ENCODE peak calls at places on chromosomes 3 and 15, in six cellular contexts. One of them, this sample, is unnamed.
A peak's percentile ranks its signal among the peaks of the same experiment; 100 is the strongest.

GRCh38 chr15:67157779-67158366 is 92.5 kb downstream of the SMAD3 start:
- DNase-seq in cardiac fibroblast: no peak
- DNase-seq in tibial artery: peak; percentile 25
- DNase-seq in fibroblast of the aortic adventitia: no peak
- DNase-seq in BE2C: no peak
- DNase-seq in heart right ventricle: no peak
- DNase-seq in this sample: no peak

GRCh38 chr3:159919873-159920272 is 68.8 kb upstream of the IL12A start:
- DNase-seq in cardiac fibroblast: peak; percentile 38
- DNase-seq in tibial artery: no peak
- DNase-seq in fibroblast of the aortic adventitia: peak; percentile 56
- DNase-seq in BE2C: no peak
- DNase-seq in heart right ventricle: no peak
- DNase-seq in this sample: peak; percentile 70

GRCh38 chr3:158701666-158702065 is 29.2 kb upstream of the LXN start:
- DNase-seq in cardiac fibroblast: no peak
- DNase-seq in tibial artery: no peak
- DNase-seq in fibroblast of the aortic adventitia: no peak
- DNase-seq in BE2C: no peak
- DNase-seq in heart right ventricle: no peak
- DNase-seq in this sample: no peak

GRCh38 chr3:8386221-8386620 is 115.4 kb upstream of the LMCD1 start:
- DNase-seq in cardiac fibroblast: no peak
- DNase-seq in tibial artery: no peak
- DNase-seq in fibroblast of the aortic adventitia: no peak
- DNase-seq in BE2C: no peak
- DNase-seq in heart right ventricle: no peak
- DNase-seq in this sample: peak; percentile 5

GRCh38 chr15:85707519-85708338 is 87.0 kb downstream of the KLHL25 start:
- DNase-seq in cardiac fibroblast: peak; percentile 76
- DNase-seq in tibial artery: no peak
- DNase-seq in fibroblast of the aortic adventitia: peak; percentile 73
- DNase-seq in BE2C: no peak
- DNase-seq in heart right ventricle: no peak
- DNase-seq in this sample: peak; percentile 79

GRCh38 chr3:136728918-136729317 is 23.3 kb downstream of the STAG1 start:
- DNase-seq in cardiac fibroblast: peak; percentile 71
- DNase-seq in tibial artery: no peak
- DNase-seq in fibroblast of the aortic adventitia: peak; percentile 82
- DNase-seq in BE2C: no peak
- DNase-seq in heart right ventricle: no peak
- DNase-seq in this sample: peak; percentile 74

GRCh38 chr3:28376424-28376823 is 27.8 kb upstream of the AZI2 start:
- DNase-seq in cardiac fibroblast: peak; percentile 94
- DNase-seq in tibial artery: no peak
- DNase-seq in fibroblast of the aortic adventitia: peak; percentile 91
- DNase-seq in BE2C: no peak
- DNase-seq in heart right ventricle: no peak
- DNase-seq in this sample: peak; percentile 74

GRCh38 chr3:134044459-134044858 is 14.7 kb upstream of the SLCO2A1 start:
- DNase-seq in cardiac fibroblast: no peak
- DNase-seq in tibial artery: no peak
- DNase-seq in fibroblast of the aortic adventitia: no peak
- DNase-seq in BE2C: no peak
- DNase-seq in heart right ventricle: no peak
- DNase-seq in this sample: no peak

GRCh38 chr3:64267774-64268604 is 42.7 kb upstream of the PRICKLE2 start:
- DNase-seq in cardiac fibroblast: peak; percentile 81
- DNase-seq in tibial artery: peak; percentile 87
- DNase-seq in fibroblast of the aortic adventitia: peak; percentile 76
- DNase-seq in BE2C: no peak
- DNase-seq in heart right ventricle: peak; percentile 57
- DNase-seq in this sample: peak; percentile 76

GRCh38 chr15:37574985-37575384 is 359.5 kb upstream of the TMCO5A start:
- DNase-seq in cardiac fibroblast: no peak
- DNase-seq in tibial artery: no peak
- DNase-seq in fibroblast of the aortic adventitia: no peak
- DNase-seq in BE2C: no peak
- DNase-seq in heart right ventricle: no peak
- DNase-seq in this sample: no peak

GRCh38 chr15:38487383-38487782 is 33.5 kb downstream of the FAM98B start:
- DNase-seq in cardiac fibroblast: no peak
- DNase-seq in tibial artery: no peak
- DNase-seq in fibroblast of the aortic adventitia: no peak
- DNase-seq in BE2C: no peak
- DNase-seq in heart right ventricle: no peak
- DNase-seq in this sample: no peak

GRCh38 chr3:49357466-49358216 is 512 bp downstream of the GPX1 start:
- DNase-seq in cardiac fibroblast: peak; percentile 91
- DNase-seq in tibial artery: peak; percentile 83
- DNase-seq in fibroblast of the aortic adventitia: peak; percentile 93
- DNase-seq in BE2C: peak; percentile 15
- DNase-seq in heart right ventricle: peak; percentile 56
- DNase-seq in this sample: peak; percentile 93

GRCh38 chr3:157242836-157243235 is 82.9 kb upstream of the CCNL1 start:
- DNase-seq in cardiac fibroblast: no peak
- DNase-seq in tibial artery: no peak
- DNase-seq in fibroblast of the aortic adventitia: no peak
- DNase-seq in BE2C: no peak
- DNase-seq in heart right ventricle: no peak
- DNase-seq in this sample: no peak

GRCh38 chr3:185984203-185984602 is 46.4 kb upstream of the TRA2B start:
- DNase-seq in cardiac fibroblast: no peak
- DNase-seq in tibial artery: no peak
- DNase-seq in fibroblast of the aortic adventitia: no peak
- DNase-seq in BE2C: no peak
- DNase-seq in heart right ventricle: no peak
- DNase-seq in this sample: no peak

GRCh38 chr15:70799667-70800450 is 36.5 kb upstream of the UACA start:
- DNase-seq in cardiac fibroblast: peak; percentile 99
- DNase-seq in tibial artery: peak; percentile 82
- DNase-seq in fibroblast of the aortic adventitia: peak; percentile 99
- DNase-seq in BE2C: no peak
- DNase-seq in heart right ventricle: no peak
- DNase-seq in this sample: peak; percentile 99

GRCh38 chr3:156010829-156011228 is 109.5 kb upstream of the KCNAB1 start:
- DNase-seq in cardiac fibroblast: peak; percentile 11
- DNase-seq in tibial artery: no peak
- DNase-seq in fibroblast of the aortic adventitia: no peak
- DNase-seq in BE2C: peak; percentile 16
- DNase-seq in heart right ventricle: no peak
- DNase-seq in this sample: no peak

GRCh38 chr3:153443961-153444360 is 281.9 kb downstream of the RAP2B start:
- DNase-seq in cardiac fibroblast: peak; percentile 43
- DNase-seq in tibial artery: no peak
- DNase-seq in fibroblast of the aortic adventitia: peak; percentile 28
- DNase-seq in BE2C: no peak
- DNase-seq in heart right ventricle: no peak
- DNase-seq in this sample: peak; percentile 37

GRCh38 chr3:28989646-28990089 is 291.2 kb upstream of the RBMS3 start:
- DNase-seq in cardiac fibroblast: no peak
- DNase-seq in tibial artery: no peak
- DNase-seq in fibroblast of the aortic adventitia: peak; percentile 1
- DNase-seq in BE2C: no peak
- DNase-seq in heart right ventricle: no peak
- DNase-seq in this sample: peak; percentile 4

GRCh38 chr3:189563841-189564563 is 67.2 kb upstream of the TP63 start:
- DNase-seq in cardiac fibroblast: peak; percentile 48
- DNase-seq in tibial artery: no peak
- DNase-seq in fibroblast of the aortic adventitia: peak; percentile 86
- DNase-seq in BE2C: no peak
- DNase-seq in heart right ventricle: no peak
- DNase-seq in this sample: peak; percentile 74

GRCh38 chr3:102089182-102089581 is 239.9 kb downstream of the NFKBIZ start:
- DNase-seq in cardiac fibroblast: no peak
- DNase-seq in tibial artery: no peak
- DNase-seq in fibroblast of the aortic adventitia: no peak
- DNase-seq in BE2C: no peak
- DNase-seq in heart right ventricle: no peak
- DNase-seq in this sample: no peak

GRCh38 chr3:141371882-141372281 is 3.6 kb downstream of the ZBTB38 start:
- DNase-seq in cardiac fibroblast: no peak
- DNase-seq in tibial artery: no peak
- DNase-seq in fibroblast of the aortic adventitia: no peak
- DNase-seq in BE2C: no peak
- DNase-seq in heart right ventricle: no peak
- DNase-seq in this sample: no peak

GRCh38 chr3:141372656-141373055 is 4.4 kb downstream of the ZBTB38 start:
- DNase-seq in cardiac fibroblast: no peak
- DNase-seq in tibial artery: no peak
- DNase-seq in fibroblast of the aortic adventitia: no peak
- DNase-seq in BE2C: no peak
- DNase-seq in heart right ventricle: no peak
- DNase-seq in this sample: no peak

GRCh38 chr3:141368925-141369794 is 856 bp downstream of the ZBTB38 start:
- DNase-seq in cardiac fibroblast: peak; percentile 94
- DNase-seq in tibial artery: no peak
- DNase-seq in fibroblast of the aortic adventitia: peak; percentile 93
- DNase-seq in BE2C: no peak
- DNase-seq in heart right ventricle: no peak
- DNase-seq in this sample: peak; percentile 91

GRCh38 chr3:141368062-141368924 is at the start of gene ZBTB38:
- DNase-seq in cardiac fibroblast: peak; percentile 98
- DNase-seq in tibial artery: peak; percentile 98
- DNase-seq in fibroblast of the aortic adventitia: peak; percentile 95
- DNase-seq in BE2C: peak; percentile 70
- DNase-seq in heart right ventricle: peak; percentile 90
- DNase-seq in this sample: peak; percentile 94

GRCh38 chr3:141370065-141370533 is 1.8 kb downstream of the ZBTB38 start:
- DNase-seq in cardiac fibroblast: peak; percentile 97
- DNase-seq in tibial artery: peak; percentile 76
- DNase-seq in fibroblast of the aortic adventitia: peak; percentile 96
- DNase-seq in BE2C: peak; percentile 75
- DNase-seq in heart right ventricle: no peak
- DNase-seq in this sample: peak; percentile 98
- TF ChIP-seq CTCF in cardiac fibroblast: peak; percentile 19
- TF ChIP-seq CTCF in tibial artery: peak; percentile 41
- TF ChIP-seq CTCF in fibroblast of the aortic adventitia: peak; percentile 52
- TF ChIP-seq CTCF in BE2C: peak; percentile 68
- TF ChIP-seq CTCF in heart right ventricle: peak; percentile 61
- TF ChIP-seq CTCF in this sample: peak; percentile 64

GRCh38 chr3:120450261-120450913 is 405 bp downstream of the FSTL1 start:
- DNase-seq in cardiac fibroblast: peak; percentile 47
- DNase-seq in tibial artery: peak; percentile 75
- DNase-seq in fibroblast of the aortic adventitia: no peak
- DNase-seq in BE2C: peak; percentile 29
- DNase-seq in heart right ventricle: peak; percentile 55
- DNase-seq in this sample: peak; percentile 36

GRCh38 chr3:120449701-120450216 is 1.0 kb downstream of the FSTL1 start:
- DNase-seq in cardiac fibroblast: peak; percentile 68
- DNase-seq in tibial artery: no peak
- DNase-seq in fibroblast of the aortic adventitia: peak; percentile 89
- DNase-seq in BE2C: no peak
- DNase-seq in heart right ventricle: no peak
- DNase-seq in this sample: peak; percentile 72

GRCh38 chr3:120452816-120453215 is 2.0 kb upstream of the FSTL1 start:
- DNase-seq in cardiac fibroblast: no peak
- DNase-seq in tibial artery: no peak
- DNase-seq in fibroblast of the aortic adventitia: no peak
- DNase-seq in BE2C: no peak
- DNase-seq in heart right ventricle: no peak
- DNase-seq in this sample: no peak

GRCh38 chr3:120450914-120451669 is at the start of gene FSTL1:
- DNase-seq in cardiac fibroblast: peak; percentile 82
- DNase-seq in tibial artery: peak; percentile 83
- DNase-seq in fibroblast of the aortic adventitia: peak; percentile 71
- DNase-seq in BE2C: no peak
- DNase-seq in heart right ventricle: peak; percentile 74
- DNase-seq in this sample: peak; percentile 64

GRCh38 chr3:120451670-120452220 is 953 bp upstream of the FSTL1 start:
- DNase-seq in cardiac fibroblast: no peak
- DNase-seq in tibial artery: no peak
- DNase-seq in fibroblast of the aortic adventitia: no peak
- DNase-seq in BE2C: no peak
- DNase-seq in heart right ventricle: no peak
- DNase-seq in this sample: no peak
- H3K4me3 ChIP-seq in cardiac fibroblast: peak overlapping the region; percentile 84
- H3K4me3 ChIP-seq in tibial artery: peak overlapping the region; percentile 74
- H3K4me3 ChIP-seq in fibroblast of the aortic adventitia: peak overlapping the region; percentile 85
- H3K4me3 ChIP-seq in BE2C: no peak overlapping the region
- H3K4me3 ChIP-seq in heart right ventricle: peak overlapping the region; percentile 93
- H3K4me3 ChIP-seq in this sample: peak overlapping the region; percentile 81

DNA sequence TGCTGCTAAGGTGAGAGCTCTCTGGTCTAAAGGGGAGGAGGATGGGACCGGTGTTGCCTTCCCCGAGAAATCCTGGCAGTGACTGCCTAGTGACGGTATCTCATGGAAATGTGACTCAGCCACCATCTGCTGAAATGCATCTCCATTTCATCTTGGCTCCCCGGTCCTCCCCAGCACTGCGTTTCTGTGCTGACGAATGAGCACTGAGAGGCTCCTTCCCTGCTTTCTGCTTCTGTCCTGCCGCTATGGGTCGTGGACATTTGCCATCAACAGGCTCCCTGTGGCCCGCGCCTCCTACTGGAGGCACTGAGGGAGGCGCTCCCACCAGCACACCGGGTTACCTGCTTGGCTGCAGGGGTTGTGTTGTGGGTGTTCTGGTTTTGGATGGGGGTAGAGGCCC is 13.5 kb upstream of the SEC13 start:
- DNase-seq in cardiac fibroblast: peak; percentile 47
- DNase-seq in tibial artery: no peak
- DNase-seq in fibroblast of the aortic adventitia: peak; percentile 65
- DNase-seq in BE2C: no peak
- DNase-seq in heart right ventricle: no peak
- DNase-seq in this sample: no peak
- TF ChIP-seq CTCF in cardiac fibroblast: peak; percentile 52
- TF ChIP-seq CTCF in tibial artery: no peak
- TF ChIP-seq CTCF in fibroblast of the aortic adventitia: peak; percentile 26
- TF ChIP-seq CTCF in BE2C: no peak
- TF ChIP-seq CTCF in heart right ventricle: peak; percentile 13
- TF ChIP-seq CTCF in this sample: peak; percentile 40

DNA sequence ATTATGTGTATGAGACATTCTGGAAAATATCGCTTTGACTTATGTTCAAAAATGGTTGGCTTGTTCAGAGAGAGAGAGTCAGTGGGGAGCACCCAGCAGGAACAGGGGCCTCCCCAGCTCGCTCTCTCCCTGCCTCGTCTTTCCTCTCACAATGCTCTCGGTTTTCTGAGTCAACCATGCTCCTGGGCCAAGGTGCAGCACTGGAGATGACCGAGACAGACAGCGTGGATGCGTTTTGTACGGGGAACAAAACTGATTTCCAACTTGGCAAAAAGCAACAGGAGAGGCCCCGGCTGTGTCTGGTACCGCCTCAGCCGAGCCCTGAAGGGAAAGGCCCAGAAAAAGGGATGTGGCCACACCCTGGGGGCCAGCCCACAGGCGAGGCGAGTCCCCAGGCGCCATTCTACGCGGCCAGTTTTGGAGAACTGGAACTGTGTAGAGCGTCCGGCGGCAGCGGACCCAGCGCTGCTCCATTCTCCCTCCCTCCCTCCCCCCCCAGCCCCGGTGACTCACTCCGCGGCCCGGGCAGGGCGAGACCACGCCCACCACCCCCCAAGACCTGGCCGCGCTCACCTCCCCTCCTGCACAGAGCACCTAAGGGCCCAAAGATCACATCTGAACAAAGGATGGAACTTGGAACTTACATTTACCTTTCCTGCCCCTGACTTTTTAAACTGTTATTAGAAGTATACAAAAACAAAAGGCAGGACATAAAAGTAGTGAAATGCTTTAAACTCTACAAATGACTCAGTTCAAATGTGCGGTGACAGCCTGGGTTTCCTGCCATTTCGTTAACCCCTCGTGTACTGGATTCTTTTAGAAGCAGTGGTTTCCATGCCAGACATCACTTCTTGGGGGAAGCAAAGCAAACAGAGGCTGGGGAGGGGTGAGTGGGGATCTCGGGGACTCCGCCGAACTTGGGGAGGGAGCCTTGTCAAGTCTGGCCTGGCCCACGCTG is 12.7 kb downstream of the ATP10A start:
- DNase-seq in cardiac fibroblast: peak; percentile 73
- DNase-seq in tibial artery: peak; percentile 96
- DNase-seq in fibroblast of the aortic adventitia: peak; percentile 80
- DNase-seq in BE2C: no peak
- DNase-seq in heart right ventricle: peak; percentile 77
- DNase-seq in this sample: peak; percentile 13
- H3K4me3 ChIP-seq in cardiac fibroblast: peak overlapping the region; percentile 43
- H3K4me3 ChIP-seq in tibial artery: peak overlapping the region; percentile 46
- H3K4me3 ChIP-seq in fibroblast of the aortic adventitia: peak overlapping the region; percentile 61
- H3K4me3 ChIP-seq in BE2C: peak overlapping the region; percentile 19
- H3K4me3 ChIP-seq in heart right ventricle: peak overlapping the region; percentile 23
- H3K4me3 ChIP-seq in this sample: peak overlapping the region; percentile 33

This sample was measured in choroid plexus epithelial cell.